ENCODE peak calls at places on chromosomes 2 and 18, in six cellular contexts. H is K562, B is A549, N is WTC11, I is H1, D is HepG2. M is an unnamed sample.

GRCh38 chr2:113979172-113980128 is 89.6 kb downstream of the ACTR3 start:
- DNase-seq in H (peak; percentile 45), B (peak; percentile 46), N (peak; percentile 74), I (peak; percentile 88), D (no peak), M (no peak)

GRCh38 chr2:215590353-215590752 is 154.5 kb upstream of the FN1 start:
- DNase-seq in H (no peak), B (no peak), N (no peak), I (no peak), D (peak; percentile 30), M (no peak)

GRCh38 chr18:62957885-62958472 is 242.6 kb downstream of the PHLPP1 start:
- DNase-seq in H (no peak), B (peak; percentile 65), N (peak; percentile 71), I (peak; percentile 87), D (peak; percentile 46), M (peak; percentile 60)

GRCh38 chr2:65749549-65749948 is 317.1 kb upstream of the SPRED2 start:
- DNase-seq in H (no peak), B (no peak), N (no peak), I (no peak), D (no peak), M (no peak)

GRCh38 chr2:20164061-20164733 is 60.7 kb downstream of the SDC1 start:
- DNase-seq in H (no peak), B (peak; percentile 64), N (no peak), I (no peak), D (no peak), M (no peak)

GRCh38 chr2:186456941-186457340 is 29.1 kb upstream of the ZC3H15 start:
- DNase-seq in H (no peak), B (no peak), N (no peak), I (no peak), D (no peak), M (no peak)

GRCh38 chr2:195532628-195533271 is 124.3 kb upstream of the SLC39A10 start:
- DNase-seq in H (no peak), B (peak; percentile 29), N (no peak), I (no peak), D (no peak), M (peak; percentile 2)

GRCh38 chr2:176035013-176035691 is 33.1 kb upstream of the LNPK start:
- DNase-seq in H (no peak), B (no peak), N (no peak), I (no peak), D (no peak), M (no peak)

GRCh38 chr2:234483568-234484251 is 13.2 kb downstream of the ARL4C start:
- DNase-seq in H (no peak), B (peak; percentile 43), N (peak; percentile 17), I (no peak), D (no peak), M (no peak)

GRCh38 chr18:44599409-44599808 is 81.3 kb upstream of the SETBP1 start:
- DNase-seq in H (no peak), B (no peak), N (peak; percentile 11), I (no peak), D (no peak), M (no peak)

GRCh38 chr2:207796585-207797350 is 27.1 kb upstream of the FZD5 start:
- DNase-seq in H (no peak), B (peak; percentile 57), N (peak; percentile 53), I (peak; percentile 63), D (peak; percentile 87), M (no peak)

GRCh38 chr2:96247896-96248295 is 17.9 kb downstream of the TMEM127 start:
- DNase-seq in H (no peak), B (no peak), N (no peak), I (no peak), D (no peak), M (no peak)

GRCh38 chr2:19251554-19251953 is 106.9 kb downstream of the OSR1 start:
- DNase-seq in H (no peak), B (no peak), N (no peak), I (no peak), D (no peak), M (no peak)

GRCh38 chr2:238886453-238887094 is 38.7 kb downstream of the TWIST2 start:
- DNase-seq in H (no peak), B (no peak), N (no peak), I (no peak), D (no peak), M (no peak)
- TF ChIP-seq CTCF in H (no peak), B (no peak), N (no peak), I (no peak), D (peak; percentile 52), M (no peak)

DNA sequence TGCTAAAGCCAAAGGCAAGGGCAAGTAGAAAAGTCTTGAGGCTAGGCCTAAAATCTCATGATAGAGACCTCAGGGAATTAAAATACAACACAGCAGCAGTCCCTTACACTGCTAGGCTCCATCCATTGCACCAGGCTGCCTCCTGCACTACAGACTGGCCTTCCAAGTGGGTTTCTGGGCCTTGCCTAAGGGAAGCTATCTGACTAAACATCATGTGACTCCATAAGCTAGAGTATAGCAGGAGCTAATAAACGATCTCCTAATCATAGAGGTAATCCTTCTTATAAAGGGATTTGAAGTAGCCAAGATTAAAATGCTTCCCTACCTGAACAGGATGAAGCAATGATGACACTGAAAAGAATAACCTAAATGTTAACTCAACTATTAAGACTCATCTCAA is 77.6 kb upstream of the NFU1 start:
- DNase-seq in H (no peak), B (no peak), N (no peak), I (no peak), D (no peak), M (peak; percentile 19)
- TF ChIP-seq JUN in H (no peak), B (no peak), N (no peak), I (no peak), D (no peak), M (no peak)

GRCh38 chr2:184644685-184645084 is 46.4 kb downstream of the ZNF804A start:
- DNase-seq in H (no peak), B (no peak), N (no peak), I (no peak), D (no peak), M (peak; percentile 23)
- TF ChIP-seq CTCF in H (no peak), B (no peak), N (no peak), I (no peak), D (no peak), M (no peak)

DNA sequence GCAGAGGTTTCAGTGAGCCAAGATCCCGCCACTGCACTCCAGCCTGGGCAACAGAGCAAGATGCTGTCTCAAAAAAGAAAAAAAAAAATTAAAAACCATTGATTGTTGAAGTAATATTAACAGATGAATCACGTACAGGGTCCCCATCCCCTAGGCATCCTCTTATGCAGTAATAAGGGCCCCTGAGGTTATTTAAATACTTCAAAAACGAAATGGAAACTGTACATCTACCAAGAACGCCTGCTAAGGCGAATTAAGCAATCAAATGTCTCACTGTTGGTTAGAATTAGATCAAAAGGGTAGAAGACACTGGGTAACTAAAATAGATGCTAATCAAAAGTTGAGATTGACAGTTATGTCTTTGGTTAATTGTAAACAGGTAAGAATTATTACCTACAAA is 7.5 kb downstream of the TRABD2A start:
- DNase-seq in H (no peak), B (no peak), N (no peak), I (no peak), D (no peak), M (no peak)
- TF ChIP-seq JUN in H (no peak), B (no peak), N (no peak), I (no peak), D (no peak), M (no peak)

DNA sequence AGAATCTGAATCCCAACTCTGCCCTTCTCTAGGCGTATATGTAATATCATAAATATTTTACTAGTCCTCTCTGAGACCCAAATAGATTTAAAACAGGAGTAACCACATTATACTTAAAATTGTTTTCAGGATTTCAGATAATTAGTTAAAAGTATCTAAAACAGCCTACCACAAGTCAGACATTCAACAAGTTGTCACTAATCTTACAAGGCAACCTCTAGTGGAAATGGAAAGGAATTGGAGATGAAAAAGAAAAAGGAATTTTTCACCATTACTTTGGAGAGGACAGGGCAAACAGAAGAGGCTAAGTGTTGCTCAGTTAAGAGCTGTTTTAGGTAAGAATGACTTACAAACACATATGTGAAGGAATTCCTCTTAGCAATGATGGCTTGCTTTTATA is 11.4 kb downstream of the CUL3 start:
- DNase-seq in H (no peak), B (no peak), N (no peak), I (no peak), D (no peak), M (no peak)
- TF ChIP-seq CTCF in H (no peak), B (no peak), N (no peak), I (no peak), D (no peak), M (no peak)

GRCh38 chr2:30041884-30042283 is 104.9 kb upstream of the YPEL5 start:
- DNase-seq in H (no peak), B (no peak), N (no peak), I (no peak), D (no peak), M (no peak)
- TF ChIP-seq JUN in H (no peak), B (no peak), N (no peak), I (no peak), D (no peak), M (no peak)

DNA sequence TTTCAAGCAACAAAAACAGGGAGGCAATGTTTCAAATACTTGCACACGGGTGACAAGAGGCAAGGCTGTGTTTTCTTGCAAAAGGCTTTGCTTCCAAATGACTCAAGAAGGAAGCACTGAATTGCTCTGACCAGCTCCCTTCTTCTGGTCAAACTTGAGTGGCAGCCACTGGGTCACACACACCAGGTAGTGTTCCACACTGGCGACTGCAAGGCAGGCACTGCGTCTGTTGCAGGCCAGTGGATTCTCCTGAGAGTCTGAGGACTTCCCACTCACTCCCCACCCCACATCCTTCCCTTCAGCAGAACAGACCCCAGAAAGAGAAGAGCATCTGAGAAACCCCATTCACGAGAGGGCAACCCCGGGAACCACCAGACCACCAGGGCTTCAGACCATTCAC is 19.8 kb downstream of the PARD6G start:
- DNase-seq in H (no peak), B (no peak), N (no peak), I (no peak), D (no peak), M (no peak)
- TF ChIP-seq CTCF in H (no peak), B (no peak), N (no peak), I (no peak), D (no peak), M (no peak)

DNA sequence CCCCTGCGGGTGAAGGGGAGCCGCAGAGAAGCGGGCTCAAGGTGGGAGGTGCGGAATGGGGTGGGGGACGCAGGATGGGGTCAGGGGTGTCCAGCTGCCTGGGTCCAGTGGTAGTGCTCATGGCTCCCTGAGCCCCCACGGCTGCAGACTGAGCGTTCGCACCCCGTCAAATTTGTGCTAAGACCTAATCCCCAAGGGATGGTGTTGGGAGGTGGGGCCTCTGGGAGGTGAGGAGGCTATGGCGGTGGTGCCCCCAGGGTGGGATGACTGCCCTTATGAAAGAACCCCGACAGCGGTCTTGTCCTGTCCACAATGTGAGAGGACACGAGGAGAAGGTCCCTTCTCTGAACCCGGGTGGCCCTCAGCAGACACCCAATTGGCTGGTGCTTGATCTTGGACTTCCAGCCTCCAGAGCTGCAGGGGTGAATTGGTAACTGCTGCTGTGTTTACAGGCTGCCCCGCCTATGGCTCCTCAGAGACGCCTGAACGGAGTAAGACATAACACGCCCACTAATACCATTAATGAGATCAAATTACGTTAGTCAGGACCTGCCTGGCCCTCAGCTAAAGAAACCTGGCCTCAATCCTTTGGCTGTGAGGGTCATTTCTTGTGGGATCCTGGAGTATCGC is 42.6 kb downstream of the PXDN start:
- DNase-seq in H (no peak), B (no peak), N (no peak), I (no peak), D (no peak), M (no peak)
- TF ChIP-seq JUN in H (no peak), B (no peak), N (no peak), I (no peak), D (no peak), M (no peak)